ENCODE peak calls at places on chromosomes 6 and 20, in ten cellular contexts. S, U, K, Z, T, C, H, A, D and I are unnamed samples.
A peak's percentile ranks its signal among the peaks of the same experiment; 100 is the strongest.

GRCh38 chr6:26743941-26744699 is 84.6 kb upstream of the ZNF322 start:
- DNase-seq in D (no peak), A (no peak), H (no peak), K (no peak), Z (no peak), U (no peak), T (no peak), C (no peak), S (no peak), I (no peak)

GRCh38 chr6:26172496-26172958 is 85.3 kb downstream of the HFE start:
- DNase-seq in H (no peak), D (peak; percentile 77), K (no peak), U (no peak), Z (no peak), A (no peak), T (no peak), C (peak; percentile 47), S (no peak), I (no peak)

GRCh38 chr20:44491635-44492395 is 16.1 kb downstream of the TTPAL start:
- DNase-seq in S (no peak), T (no peak), Z (no peak), C (peak; percentile 66), U (no peak), A (no peak), H (no peak), D (peak; percentile 72), K (no peak), I (no peak)

GRCh38 chr20:54475334-54476287 is at the start of gene DOK5:
- DNase-seq in S (no peak), K (no peak), U (no peak), C (no peak), Z (no peak), T (no peak), D (no peak), H (no peak), A (no peak), I (peak; percentile 8)

GRCh38 chr20:15065794-15066193 is 728.4 kb upstream of the FLRT3 start:
- DNase-seq in T (no peak), K (no peak), C (peak; percentile 21), A (no peak), S (no peak), Z (peak; percentile 32), U (no peak), H (no peak), D (no peak), I (peak; percentile 25)

GRCh38 chr6:136181191-136181833 is 68.8 kb downstream of the MTFR2 start:
- DNase-seq in H (no peak), K (no peak), U (no peak), D (no peak), Z (no peak), C (no peak), T (no peak), A (no peak), S (no peak), I (no peak)

GRCh38 chr6:96812077-96812703 is 25.1 kb downstream of the GPR63 start:
- DNase-seq in D (peak; percentile 37), Z (no peak), T (no peak), S (no peak), K (no peak), C (peak; percentile 60), U (no peak), H (no peak), A (no peak), I (no peak)

GRCh38 chr20:23666189-23666588 is 22.6 kb downstream of the CST4 start:
- DNase-seq in S (no peak), Z (no peak), U (no peak), H (no peak), K (no peak), D (peak; percentile 18), A (no peak), T (no peak), C (peak; percentile 40), I (no peak)

GRCh38 chr20:46505501-46505900 is 7.9 kb downstream of the ZNF334 start:
- DNase-seq in T (no peak), D (no peak), U (no peak), H (no peak), S (no peak), C (no peak), Z (no peak), K (no peak), A (no peak), I (no peak)

GRCh38 chr6:116876635-116877611 is at the start of gene RFX6:
- DNase-seq in C (no peak), S (no peak), T (no peak), A (no peak), H (no peak), K (no peak), U (no peak), D (no peak), Z (no peak), I (no peak)

GRCh38 chr6:33126101-33126714 is 50.4 kb downstream of the HLA-DPB1 start:
- DNase-seq in H (peak; percentile 21), A (peak; percentile 65), U (peak; percentile 32), Z (peak; percentile 4), D (peak; percentile 25), C (peak; percentile 31), T (peak; percentile 27), K (peak; percentile 52), S (no peak), I (no peak)

GRCh38 chr20:22776369-22776768 is 192.0 kb upstream of the FOXA2 start:
- DNase-seq in S (no peak), A (no peak), K (no peak), C (peak; percentile 43), U (no peak), T (no peak), H (no peak), Z (no peak), D (peak; percentile 26), I (no peak)

GRCh38 chr6:84077645-84078044 is 44.1 kb downstream of the MRAP2 start:
- DNase-seq in T (no peak), U (no peak), D (no peak), K (no peak), Z (no peak), S (no peak), C (no peak), A (no peak), H (no peak), I (no peak)

GRCh38 chr20:1177680-1178079 is 7.1 kb downstream of the TMEM74B start:
- DNase-seq in K (no peak), A (no peak), S (no peak), T (no peak), D (peak; percentile 34), Z (no peak), C (peak; percentile 27), H (no peak), U (no peak), I (no peak)